ENCODE peak calls at places on chromosomes 12 and 14, in nine cellular contexts. L is lower leg skin; D is left ventricle myocardium superior; E is psoas muscle; G is activated naive CD4-positive, alpha-beta T cell treated with Interleukin-2 at 50 U/mL for 16 hours; U is stimulated activated CD4-positive, alpha-beta T cell treated with anti-CD3 and anti-CD28 coated beads, Interleukin-4, amount 100 ng/mL, for 24 hours; R is activated T-cell treated with anti-CD3 and anti-CD28 coated beads, Interleukin-2, amount 50 U/mL, for 72 hours; J is NCI-H1436; I is NCI-H1417. C is an unnamed sample.

GRCh38 chr12:121958521-121959240 is 40.3 kb downstream of the CFAP251 start:
- DNase-seq in L (no peak), D (no peak), E (no peak), G (no peak), U (no peak), R (no peak), J (no peak), I (no peak), C (no peak)

GRCh38 chr12:49959570-49960473 is 1.9 kb upstream of the AQP5 start:
- DNase-seq in L (no peak), D (no peak), E (no peak), G (no peak), U (no peak), R (no peak), J (peak; percentile 14), I (no peak), C (no peak)

GRCh38 chr12:54723653-54724256 is 75.6 kb upstream of the DCD start:
- DNase-seq in L (no peak), D (no peak), E (no peak), G (peak; percentile 7), U (peak; percentile 48), R (peak; percentile 39), J (no peak), I (peak; percentile 30), C (no peak)

GRCh38 chr14:95432152-95433093 is 84.0 kb downstream of the SYNE3 start:
- DNase-seq in L (no peak), D (peak; percentile 76), E (peak; percentile 73), G (no peak), U (no peak), R (no peak), J (no peak), I (peak; percentile 80), C (no peak)

GRCh38 chr14:85529803-85530574 is at the start of gene FLRT2:
- DNase-seq in L (peak; percentile 56), D (peak; percentile 62), E (peak; percentile 77), G (no peak), U (no peak), R (no peak), J (no peak), I (no peak), C (peak; percentile 68)

GRCh38 chr14:72975776-72976175 is 49.5 kb downstream of the DCAF4 start:
- DNase-seq in L (no peak), D (no peak), E (no peak), G (no peak), U (no peak), R (peak; percentile 9), J (no peak), I (no peak), C (no peak)

GRCh38 chr12:80412343-80412953 is 31.6 kb upstream of the PTPRQ start:
- DNase-seq in L (no peak), D (no peak), E (no peak), G (no peak), U (no peak), R (peak; percentile 1), J (peak; percentile 74), I (peak; percentile 85), C (no peak)

GRCh38 chr12:1575799-1576401 is 18.5 kb downstream of the FBXL14 start:
- DNase-seq in L (no peak), D (no peak), E (no peak), G (no peak), U (no peak), R (no peak), J (peak; percentile 6), I (peak; percentile 47), C (no peak)

GRCh38 chr14:98578204-98578603 is 693.8 kb downstream of the BCL11B start:
- DNase-seq in L (no peak), D (no peak), E (no peak), G (no peak), U (no peak), R (no peak), J (no peak), I (no peak), C (no peak)

GRCh38 chr12:72271741-72272661 is at the start of gene TRHDE:
- DNase-seq in L (peak; percentile 14), D (peak; percentile 40), E (peak; percentile 76), G (no peak), U (no peak), R (no peak), J (no peak), I (peak; percentile 92), C (peak; percentile 80)

GRCh38 chr12:27541031-27541719 is 17.2 kb downstream of the PPFIBP1 start:
- DNase-seq in L (no peak), D (no peak), E (no peak), G (no peak), U (no peak), R (no peak), J (no peak), I (no peak), C (no peak)

C was measured in left lung.